ENCODE peak calls at places on chromosomes 4 and X, in seven cellular contexts. L is A549, W is transverse colon, Q is K562, O is uterus, N is GM12878, G is IMR-90. J is an unnamed sample.

GRCh38 chr4:80610845-80611244 is 275.3 kb downstream of the CFAP299 start:
- DNase-seq in G (peak; percentile 67), W (no peak), O (no peak), Q (no peak), L (no peak), N (peak; percentile 63), J (no peak)

GRCh38 chrX:40299502-40300118 is 201.9 kb upstream of the BCOR start:
- DNase-seq in Q (no peak), G (no peak), N (no peak), L (no peak), O (no peak), W (no peak), J (no peak)

GRCh38 chr4:55345054-55345453 is 988 bp upstream of the SRD5A3 start:
- DNase-seq in Q (no peak), L (no peak), O (no peak), G (no peak), N (no peak), W (no peak), J (no peak)

GRCh38 chr4:95255396-95256107 is 293.2 kb downstream of the UNC5C start:
- DNase-seq in Q (peak; percentile 33), L (no peak), N (no peak), O (no peak), G (peak; percentile 77), W (no peak), J (peak; percentile 71)

GRCh38 chrX:110146521-110146920 is 143.6 kb downstream of the TMEM164 start:
- DNase-seq in N (no peak), W (peak; percentile 35), L (peak; percentile 55), Q (peak; percentile 66), O (peak; percentile 18), G (peak; percentile 48), J (peak; percentile 26)

GRCh38 chrX:71181558-71181909 is 36.9 kb downstream of the NLGN3 start:
- DNase-seq in Q (no peak), N (no peak), W (peak; percentile 34), G (no peak), L (no peak), O (peak; percentile 22), J (peak; percentile 26)

GRCh38 chr4:155665054-155665453 is 1.6 kb upstream of the GUCY1A1 start:
- DNase-seq in O (no peak), G (no peak), W (no peak), Q (no peak), N (no peak), L (no peak), J (no peak)

GRCh38 chr4:39706829-39707511 is 9.0 kb downstream of the UBE2K start:
- DNase-seq in G (no peak), O (no peak), L (no peak), Q (no peak), W (no peak), N (no peak), J (no peak)

GRCh38 chr4:121112530-121112929 is 40.2 kb upstream of the NDNF start:
- DNase-seq in N (no peak), Q (no peak), O (no peak), G (no peak), L (no peak), W (no peak), J (no peak)

GRCh38 chrX:13220916-13221315 is 98.9 kb downstream of the ATXN3L start:
- DNase-seq in L (no peak), G (peak; percentile 84), Q (no peak), W (no peak), N (no peak), O (no peak), J (no peak)

GRCh38 chr4:185256444-185256843 is 47.0 kb downstream of the SNX25 start:
- DNase-seq in O (no peak), Q (peak; percentile 17), N (no peak), L (no peak), G (peak; percentile 77), W (no peak), J (no peak)

GRCh38 chr4:151668687-151669402 is 92.0 kb downstream of the GATB start:
- DNase-seq in N (no peak), Q (no peak), O (no peak), L (no peak), G (peak; percentile 75), W (no peak), J (no peak)

GRCh38 chr4:184826315-184827266 is 823 bp upstream of the ACSL1 start:
- DNase-seq in G (peak; percentile 16), Q (peak; percentile 56), L (no peak), W (peak; percentile 50), O (no peak), N (no peak), J (peak; percentile 45)

GRCh38 chr4:76562161-76562560 is 127.1 kb downstream of the SHROOM3 start:
- DNase-seq in L (no peak), Q (no peak), O (no peak), N (no peak), W (no peak), G (peak; percentile 91), J (no peak)

GRCh38 chr4:158769175-158769831 is 477 bp downstream of the FNIP2 start:
- DNase-seq in G (no peak), Q (peak; percentile 49), L (peak; percentile 19), W (peak; percentile 37), O (peak; percentile 44), N (no peak), J (peak; percentile 35)

GRCh38 chr4:6935961-6936360 is 26.3 kb downstream of the TBC1D14 start:
- DNase-seq in W (no peak), N (no peak), G (no peak), O (no peak), Q (no peak), L (no peak), J (no peak)

GRCh38 chr4:6929735-6930464 is 20.3 kb downstream of the TBC1D14 start:
- DNase-seq in O (no peak), N (no peak), W (peak; percentile 56), Q (no peak), L (no peak), G (no peak), J (peak; percentile 77)

GRCh38 chr4:6933691-6934430 is 24.2 kb downstream of the TBC1D14 start:
- DNase-seq in G (no peak), W (no peak), N (no peak), O (no peak), L (no peak), Q (no peak), J (no peak)

GRCh38 chr4:6932475-6932874 is 22.8 kb downstream of the TBC1D14 start:
- DNase-seq in Q (no peak), O (no peak), W (no peak), G (no peak), N (no peak), L (no peak), J (no peak)

GRCh38 chr4:6932918-6933317 is 23.3 kb downstream of the TBC1D14 start:
- DNase-seq in O (no peak), W (no peak), L (no peak), G (no peak), N (no peak), Q (no peak), J (no peak)
- H3K4me1 ChIP-seq in O (no peaks in the 10 kb centered on the region), W (peaks cover 30% of the 10 kb centered on the region), L (no peaks in the 10 kb centered on the region), G (peaks cover 9% of the 10 kb centered on the region), N (no peaks in the 10 kb centered on the region), Q (peaks cover 17% of the 10 kb centered on the region), J (peaks cover 16% of the 10 kb centered on the region)

GRCh38 chrX:37846934-37847732 is at the start of gene DYNLT3:
- DNase-seq in O (peak; percentile 74), N (peak; percentile 39), Q (peak; percentile 66), G (peak; percentile 52), L (peak; percentile 35), W (peak; percentile 90), J (peak; percentile 83)
- TF ChIP-seq POLR2A in O (peak; percentile 56), N (peak; percentile 66), Q (peak; percentile 42), G (peak; percentile 69), L (no peak), W (peak; percentile 83), J (no peak)

GRCh38 chr4:40991908-40992307 is 222.4 kb downstream of the APBB2 start:
- DNase-seq in W (no peak), O (no peak), L (no peak), G (no peak), Q (no peak), N (peak; percentile 85), J (no peak)

GRCh38 chr4:40992472-40993298 is 221.7 kb downstream of the APBB2 start:
- DNase-seq in G (peak; percentile 88), O (no peak), L (no peak), W (no peak), N (peak; percentile 78), Q (no peak), J (no peak)

GRCh38 chr4:40990899-40991265 is 223.5 kb downstream of the APBB2 start:
- DNase-seq in L (no peak), N (peak; percentile 58), Q (no peak), O (no peak), G (peak; percentile 28), W (no peak), J (no peak)

GRCh38 chr4:40998680-40999358 is 215.5 kb downstream of the APBB2 start:
- DNase-seq in O (no peak), N (no peak), Q (no peak), L (peak; percentile 57), G (peak; percentile 20), W (peak; percentile 44), J (no peak)

DNA sequence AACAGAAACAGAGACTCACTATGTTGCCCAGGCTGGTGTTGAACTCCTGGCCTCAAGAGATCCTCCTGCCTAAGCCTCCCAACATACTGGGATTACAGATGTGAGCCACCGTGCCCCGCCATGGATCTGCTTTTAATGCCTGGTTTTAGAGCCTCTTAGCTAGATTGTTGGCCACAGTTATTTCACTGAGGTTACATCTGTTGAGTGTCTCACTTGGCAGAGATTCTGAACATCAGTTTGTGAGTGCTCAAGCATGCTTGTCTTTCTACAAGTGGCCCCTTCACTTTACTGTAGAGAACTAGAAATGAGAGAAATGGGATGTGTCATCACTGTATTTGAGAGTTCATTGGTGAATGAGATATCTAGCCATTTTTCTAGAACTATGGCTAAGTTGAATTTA is 218.5 kb downstream of the APBB2 start:
- DNase-seq in G (peak; percentile 83), N (no peak), L (no peak), W (no peak), O (no peak), Q (no peak), J (no peak)
- H3K4me1 ChIP-seq in G (peaks cover 7% of the 10 kb centered on the region), N (peaks cover 27% of the 10 kb centered on the region), L (peaks cover 66% of the 10 kb centered on the region), W (no peaks in the 10 kb centered on the region), O (no peaks in the 10 kb centered on the region), Q (no peaks in the 10 kb centered on the region), J (peaks cover 4% of the 10 kb centered on the region)

GRCh38 chrX:129984196-129984962 is 1.9 kb downstream of the BCORL1 start:
- DNase-seq in G (no peak), Q (peak; percentile 75), N (no peak), O (peak; percentile 37), W (peak; percentile 28), L (peak; percentile 71), J (peak; percentile 17)

GRCh38 chrX:129981752-129982299 is 609 bp upstream of the BCORL1 start:
- DNase-seq in Q (peak; percentile 70), W (peak; percentile 19), L (no peak), O (peak; percentile 17), G (no peak), N (no peak), J (no peak)

GRCh38 chrX:129981207-129981553 is 1.3 kb upstream of the BCORL1 start:
- DNase-seq in Q (no peak), O (no peak), W (no peak), L (no peak), G (no peak), N (no peak), J (peak; percentile 13)

GRCh38 chrX:129983575-129984131 is 1.2 kb downstream of the BCORL1 start:
- DNase-seq in W (peak; percentile 23), Q (peak; percentile 38), O (peak; percentile 22), L (peak; percentile 45), G (no peak), N (no peak), J (peak; percentile 14)

GRCh38 chrX:129982300-129983246 is at the start of gene BCORL1:
- DNase-seq in W (peak; percentile 91), O (peak; percentile 89), L (peak; percentile 94), Q (peak; percentile 87), N (peak; percentile 66), G (peak; percentile 89), J (peak; percentile 92)
- TF ChIP-seq POLR2A in W (peak; percentile 87), O (no peak), L (peak; percentile 92), Q (peak; percentile 95), N (peak; percentile 94), G (peak; percentile 78), J (peak; percentile 29)